ENCODE peak calls at places on chromosomes 6 and 20, in six cellular contexts. One of them, this sample, is unnamed.

GRCh38 chr6:38498085-38498484 is 141.6 kb downstream of the BTBD9 start:
- DNase-seq in esophagus squamous epithelium: no peak
- DNase-seq in Kasumi-1: no peak
- DNase-seq in posterior vena cava: no peak
- DNase-seq in Calu3: no peak
- DNase-seq in astrocyte of the spinal cord: no peak
- DNase-seq in this sample: no peak

GRCh38 chr20:52761867-52762266 is 210.3 kb upstream of the TSHZ2 start:
- DNase-seq in esophagus squamous epithelium: no peak
- DNase-seq in Kasumi-1: no peak
- DNase-seq in posterior vena cava: no peak
- DNase-seq in Calu3: no peak
- DNase-seq in astrocyte of the spinal cord: no peak
- DNase-seq in this sample: no peak

GRCh38 chr6:38730136-38730862 is 15.2 kb downstream of the DNAH8 start:
- DNase-seq in esophagus squamous epithelium: no peak
- DNase-seq in Kasumi-1: no peak
- DNase-seq in posterior vena cava: no peak
- DNase-seq in Calu3: no peak
- DNase-seq in astrocyte of the spinal cord: no peak
- DNase-seq in this sample: no peak

GRCh38 chr6:54847799-54848597 is 1.4 kb downstream of the FAM83B start:
- DNase-seq in esophagus squamous epithelium: no peak
- DNase-seq in Kasumi-1: no peak
- DNase-seq in posterior vena cava: no peak
- DNase-seq in Calu3: peak; percentile 31
- DNase-seq in astrocyte of the spinal cord: no peak
- DNase-seq in this sample: no peak

GRCh38 chr20:19138758-19139157 is 73.7 kb upstream of the SLC24A3 start:
- DNase-seq in esophagus squamous epithelium: no peak
- DNase-seq in Kasumi-1: no peak
- DNase-seq in posterior vena cava: no peak
- DNase-seq in Calu3: no peak
- DNase-seq in astrocyte of the spinal cord: no peak
- DNase-seq in this sample: no peak

GRCh38 chr20:49768204-49769124 is 44.2 kb upstream of the SLC9A8 start:
- DNase-seq in esophagus squamous epithelium: no peak
- DNase-seq in Kasumi-1: peak; percentile 66
- DNase-seq in posterior vena cava: no peak
- DNase-seq in Calu3: peak; percentile 83
- DNase-seq in astrocyte of the spinal cord: peak; percentile 93
- DNase-seq in this sample: no peak

GRCh38 chr20:35680464-35681183 is 15.9 kb upstream of the CPNE1 start:
- DNase-seq in esophagus squamous epithelium: no peak
- DNase-seq in Kasumi-1: peak; percentile 77
- DNase-seq in posterior vena cava: no peak
- DNase-seq in Calu3: no peak
- DNase-seq in astrocyte of the spinal cord: no peak
- DNase-seq in this sample: no peak

GRCh38 chr6:107064579-107065065 is 36.6 kb downstream of the MTRES1 start:
- DNase-seq in esophagus squamous epithelium: no peak
- DNase-seq in Kasumi-1: peak; percentile 49
- DNase-seq in posterior vena cava: peak; percentile 38
- DNase-seq in Calu3: peak; percentile 61
- DNase-seq in astrocyte of the spinal cord: peak; percentile 78
- DNase-seq in this sample: no peak